ENCODE peak calls at places on chromosome 4, in five cellular contexts. M, I, Q, N and F are unnamed samples.

GRCh38 chr4:76690906-76691275 is 207.1 kb downstream of the SOWAHB start:
- DNase-seq in I (no peak), N (no peak), M (no peak), Q (no peak), F (no peak)

GRCh38 chr4:82394896-82395295 is 21.1 kb upstream of the HNRNPD start:
- DNase-seq in Q (no peak), I (no peak), M (no peak), N (no peak), F (peak; percentile 82)

GRCh38 chr4:69025191-69025998 is 70.9 kb upstream of the UGT2B7 start:
- DNase-seq in Q (no peak), M (no peak), I (no peak), N (peak; percentile 15), F (no peak)

GRCh38 chr4:26434030-26434639 is 56.1 kb downstream of the CCKAR start:
- DNase-seq in I (no peak), M (peak; percentile 61), Q (no peak), N (no peak), F (no peak)

GRCh38 chr4:123430031-123430430 is 33.4 kb downstream of the SPRY1 start:
- DNase-seq in M (no peak), N (no peak), I (peak; percentile 30), Q (no peak), F (no peak)

GRCh38 chr4:116016201-116016600 is 902.8 kb upstream of the NDST4 start:
- DNase-seq in N (no peak), I (no peak), M (peak; percentile 84), Q (peak; percentile 27), F (peak; percentile 42)

GRCh38 chr4:74671074-74671698 is 123.1 kb downstream of the BTC start:
- DNase-seq in Q (peak; percentile 37), M (peak; percentile 91), N (peak; percentile 61), I (peak; percentile 46), F (peak; percentile 35)

GRCh38 chr4:30854566-30854965 is 134.4 kb downstream of the PCDH7 start:
- DNase-seq in I (no peak), M (no peak), Q (no peak), N (no peak), F (no peak)

GRCh38 chr4:121726642-121727268 is 30.0 kb upstream of the ANXA5 start:
- DNase-seq in N (no peak), Q (no peak), I (no peak), M (peak; percentile 86), F (peak; percentile 42)

GRCh38 chr4:66852843-66853242 is 692.5 kb downstream of the CENPC start:
- DNase-seq in M (peak; percentile 1), I (no peak), Q (no peak), N (no peak), F (no peak)

GRCh38 chr4:85147481-85148076 is 181.1 kb upstream of the WDFY3 start:
- DNase-seq in M (peak; percentile 79), I (no peak), Q (peak; percentile 48), N (peak; percentile 24), F (peak; percentile 28)

GRCh38 chr4:19380600-19380999 is 871.1 kb upstream of the SLIT2 start:
- DNase-seq in N (no peak), M (peak; percentile 70), Q (no peak), I (no peak), F (no peak)

GRCh38 chr4:182846041-182846440 is 71.1 kb downstream of the DCTD start:
- DNase-seq in I (no peak), Q (no peak), M (no peak), N (no peak), F (no peak)

GRCh38 chr4:177339794-177340374 is 30.2 kb downstream of the NEIL3 start:
- DNase-seq in I (no peak), Q (no peak), M (peak; percentile 60), N (no peak), F (no peak)

GRCh38 chr4:183349673-183350072 is 27.4 kb upstream of the CLDN24 start:
- DNase-seq in I (no peak), N (no peak), Q (no peak), M (peak; percentile 55), F (no peak)